ENCODE peak calls at places on chromosomes 16 and 17, in eight cellular contexts. J, E, Z, K, T, Y, S and C are unnamed samples.
A peak's percentile ranks its signal among the peaks of the same experiment; 100 is the strongest.

GRCh38 chr16:69566437-69567030 is 768 bp downstream of the NFAT5 start:
- DNase-seq in J (peak; percentile 60), E (peak; percentile 86), Z (peak; percentile 58), K (peak; percentile 55), T (no peak), Y (peak; percentile 26), S (no peak), C (no peak)

GRCh38 chr16:19767497-19767896 is 49.4 kb downstream of the IQCK start:
- DNase-seq in J (no peak), E (no peak), Z (no peak), K (no peak), T (no peak), Y (no peak), S (no peak), C (no peak)

GRCh38 chr16:86457621-86458456 is 52.5 kb upstream of the FOXF1 start:
- DNase-seq in J (peak; percentile 36), E (peak; percentile 94), Z (no peak), K (no peak), T (no peak), Y (no peak), S (no peak), C (peak; percentile 95)

GRCh38 chr16:49652441-49653175 is 203.3 kb downstream of the ZNF423 start:
- DNase-seq in J (no peak), E (peak; percentile 85), Z (no peak), K (no peak), T (no peak), Y (no peak), S (no peak), C (no peak)

GRCh38 chr17:53640808-53641207 is 181.9 kb upstream of the KIF2B start:
- DNase-seq in J (no peak), E (no peak), Z (no peak), K (no peak), T (no peak), Y (no peak), S (no peak), C (no peak)

GRCh38 chr16:74438492-74438979 is 17.3 kb upstream of the CLEC18B start:
- DNase-seq in J (no peak), E (no peak), Z (no peak), K (no peak), T (no peak), Y (no peak), S (no peak), C (no peak)

GRCh38 chr16:78705694-78706093 is 606.2 kb downstream of the WWOX start:
- DNase-seq in J (no peak), E (no peak), Z (no peak), K (no peak), T (no peak), Y (no peak), S (peak; percentile 9), C (no peak)

GRCh38 chr17:63151981-63152523 is 186.0 kb downstream of the TANC2 start:
- DNase-seq in J (no peak), E (no peak), Z (no peak), K (no peak), T (no peak), Y (no peak), S (no peak), C (no peak)

GRCh38 chr16:84543931-84544776 is 39.7 kb upstream of the MEAK7 start:
- DNase-seq in J (peak; percentile 27), E (no peak), Z (no peak), K (no peak), T (no peak), Y (no peak), S (no peak), C (no peak)

GRCh38 chr17:56640116-56640515 is 46.6 kb downstream of the NOG start:
- DNase-seq in J (no peak), E (no peak), Z (no peak), K (no peak), T (no peak), Y (no peak), S (no peak), C (no peak)

GRCh38 chr17:50661348-50661747 is 26.7 kb downstream of the ABCC3 start:
- DNase-seq in J (no peak), E (no peak), Z (no peak), K (no peak), T (no peak), Y (no peak), S (no peak), C (no peak)

GRCh38 chr16:53865492-53865863 is 161.5 kb downstream of the FTO start:
- DNase-seq in J (no peak), E (no peak), Z (no peak), K (no peak), T (peak; percentile 9), Y (no peak), S (peak; percentile 32), C (no peak)

GRCh38 chr17:51487947-51488346 is 227.6 kb downstream of the UTP18 start:
- DNase-seq in J (no peak), E (no peak), Z (no peak), K (no peak), T (no peak), Y (no peak), S (no peak), C (no peak)

GRCh38 chr16:7456221-7456620 is 123.6 kb downstream of the RBFOX1 start:
- DNase-seq in J (no peak), E (no peak), Z (no peak), K (no peak), T (no peak), Y (no peak), S (no peak), C (no peak)

GRCh38 chr17:50290074-50290702 is 15.9 kb downstream of the TMEM92 start:
- DNase-seq in J (peak; percentile 64), E (peak; percentile 94), Z (peak; percentile 65), K (peak; percentile 88), T (no peak), Y (no peak), S (no peak), C (peak; percentile 95)

GRCh38 chr16:66480265-66481080 is 53.4 kb downstream of the BEAN1 start:
- DNase-seq in J (no peak), E (no peak), Z (peak; percentile 47), K (no peak), T (no peak), Y (no peak), S (no peak), C (no peak)

GRCh38 chr16:85554791-85555548 is 58.2 kb upstream of the GSE1 start:
- DNase-seq in J (peak; percentile 66), E (peak; percentile 91), Z (no peak), K (peak; percentile 38), T (no peak), Y (no peak), S (no peak), C (no peak)

GRCh38 chr17:61593404-61593803 is 2.4 kb upstream of the NACA2 start:
- DNase-seq in J (no peak), E (no peak), Z (no peak), K (no peak), T (no peak), Y (no peak), S (no peak), C (no peak)

GRCh38 chr17:40095944-40096791 is 4.2 kb downstream of the NR1D1 start:
- DNase-seq in J (peak; percentile 73), E (peak; percentile 90), Z (no peak), K (no peak), T (no peak), Y (peak; percentile 97), S (peak; percentile 99), C (no peak)
- TF ChIP-seq POLR2AphosphoS5 in J (peak; percentile 29), E (no peak), Z (peak; percentile 13), K (peak; percentile 30), T (no peak), Y (no peak), S (peak; percentile 75), C (peak; percentile 62)

DNA sequence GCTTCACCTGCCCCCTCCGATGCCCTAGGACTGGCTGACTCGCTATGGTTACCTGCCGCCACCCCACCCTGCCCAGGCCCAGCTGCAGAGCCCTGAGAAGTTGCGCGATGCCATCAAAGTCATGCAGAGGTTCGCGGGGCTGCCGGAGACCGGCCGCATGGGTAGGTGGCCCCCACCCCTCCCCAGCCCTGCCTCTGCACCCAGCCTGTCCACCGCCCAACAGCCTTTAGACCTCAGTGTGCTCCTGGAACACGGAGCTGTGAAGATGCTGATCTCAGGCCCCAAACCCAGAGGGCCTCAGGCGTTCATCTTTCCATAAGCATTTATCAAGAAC is 993 bp downstream of the MMP25 start:
- DNase-seq in J (no peak), E (no peak), Z (no peak), K (no peak), T (no peak), Y (no peak), S (no peak), C (no peak)
- TF ChIP-seq POLR2A in J (no peak), E (no peak), Z (no peak), K (no peak), T (no peak), Y (no peak), S (no peak), C (no peak)

GRCh38 chr17:57834146-57834741 is 15.6 kb downstream of the MRPS23 start:
- DNase-seq in J (no peak), E (peak; percentile 89), Z (peak; percentile 61), K (peak; percentile 88), T (peak; percentile 15), Y (no peak), S (no peak), C (no peak)

GRCh38 chr17:57833597-57833939 is 16.3 kb downstream of the MRPS23 start:
- DNase-seq in J (no peak), E (no peak), Z (no peak), K (no peak), T (no peak), Y (no peak), S (no peak), C (no peak)

GRCh38 chr17:57832299-57832698 is 17.5 kb downstream of the MRPS23 start:
- DNase-seq in J (no peak), E (no peak), Z (no peak), K (no peak), T (no peak), Y (no peak), S (no peak), C (no peak)

GRCh38 chr17:57832711-57833596 is 16.9 kb downstream of the MRPS23 start:
- DNase-seq in J (peak; percentile 62), E (peak; percentile 86), Z (peak; percentile 70), K (peak; percentile 77), T (peak; percentile 13), Y (no peak), S (no peak), C (no peak)

GRCh38 chr17:57830880-57831279 is 19.0 kb downstream of the MRPS23 start:
- DNase-seq in J (no peak), E (peak; percentile 40), Z (no peak), K (no peak), T (no peak), Y (no peak), S (no peak), C (no peak)
- TF ChIP-seq POLR2AphosphoS5 in J (no peak), E (no peak), Z (no peak), K (no peak), T (no peak), Y (no peak), S (no peak), C (no peak)

GRCh38 chr16:30378236-30379164 is 3.9 kb downstream of the SEPTIN1 start:
- DNase-seq in J (peak; percentile 100), E (peak; percentile 100), Z (peak; percentile 99), K (peak; percentile 99), T (peak; percentile 92), Y (peak; percentile 98), S (peak; percentile 81), C (peak; percentile 100)
- TF ChIP-seq POLR2A in J (peak; percentile 74), E (peak; percentile 35), Z (no peak), K (peak; percentile 90), T (peak; percentile 64), Y (peak; percentile 18), S (peak; percentile 84), C (no peak)

GRCh38 chr16:89502319-89502843 is 5.8 kb upstream of the SPG7 start:
- DNase-seq in J (peak; percentile 77), E (no peak), Z (no peak), K (peak; percentile 29), T (no peak), Y (no peak), S (no peak), C (no peak)
- TF ChIP-seq POLR2AphosphoS5 in J (peak; percentile 43), E (no peak), Z (no peak), K (no peak), T (no peak), Y (no peak), S (no peak), C (no peak)